ENCODE peak calls at places on chromosomes 16 and 17, in six cellular contexts. B is IMR-90, F is H1, N is trophoblast cell, Q is mesenchymal stem cell, I is neuronal stem cell. U is an unnamed sample.

GRCh38 chr17:45123930-45124796 is 8.2 kb downstream of the PLCD3 start:
- DNase-seq in Q (peak), F (no peak), B (peak), N (no peak), I (no peak), U (peak)

GRCh38 chr17:40532520-40533253 is 31.3 kb upstream of the TNS4 start:
- DNase-seq in B (peak), F (no peak), N (no peak), I (no peak), Q (no peak), U (no peak)

GRCh38 chr17:34246436-34246835 is 8.6 kb upstream of the CCL2 start:
- DNase-seq in F (no peak), B (no peak), N (peak), I (no peak), Q (no peak), U (no peak)

GRCh38 chr16:87353613-87354012 is 30.0 kb downstream of the FBXO31 start:
- DNase-seq in B (no peak), N (no peak), I (no peak), F (no peak), Q (no peak), U (no peak)

GRCh38 chr17:21239680-21240374 is 13.4 kb downstream of the NATD1 start:
- DNase-seq in B (peak), F (no peak), N (peak), I (no peak), Q (peak), U (peak)

GRCh38 chr17:69978056-69978646 is 96.9 kb upstream of the KCNJ16 start:
- DNase-seq in B (no peak), F (no peak), Q (no peak), N (peak), I (no peak), U (no peak)

GRCh38 chr16:78684040-78684611 is 584.7 kb downstream of the WWOX start:
- DNase-seq in I (no peak), N (peak), F (no peak), Q (peak), B (peak), U (no peak)

GRCh38 chr17:82294086-82294773 is 20.7 kb upstream of the CSNK1D start:
- DNase-seq in B (peak), Q (peak), I (no peak), F (no peak), N (no peak), U (no peak)

GRCh38 chr16:23527961-23528634 is 17.8 kb upstream of the GGA2 start:
- DNase-seq in F (no peak), I (no peak), N (no peak), Q (no peak), B (no peak), U (no peak)

GRCh38 chr16:11556214-11556819 is 30.4 kb downstream of the LITAF start:
- DNase-seq in F (no peak), N (no peak), B (no peak), I (no peak), Q (no peak), U (no peak)

GRCh38 chr17:48522031-48522593 is 8.7 kb downstream of the HOXB1 start:
- DNase-seq in N (no peak), Q (peak), F (no peak), B (peak), I (no peak), U (peak)

GRCh38 chr16:74309789-74310781 is 13.5 kb downstream of the PSMD7 start:
- DNase-seq in Q (peak), B (peak), I (peak), F (no peak), N (peak), U (no peak)

GRCh38 chr16:79316004-79316458 is 284.5 kb downstream of the MAF start:
- DNase-seq in I (no peak), B (no peak), F (no peak), N (no peak), Q (no peak), U (no peak)

GRCh38 chr16:58464916-58465731 is 34.8 kb upstream of the NDRG4 start:
- DNase-seq in Q (peak), B (no peak), I (peak), N (no peak), F (no peak), U (peak)

GRCh38 chr17:27348196-27348595 is 54.3 kb downstream of the WSB1 start:
- DNase-seq in Q (no peak), B (no peak), I (no peak), F (no peak), N (no peak), U (no peak)

GRCh38 chr16:19354371-19354770 is 63.3 kb upstream of the TMC5 start:
- DNase-seq in F (no peak), B (no peak), N (peak), I (no peak), Q (no peak), U (no peak)

GRCh38 chr17:47862621-47863440 is 11.9 kb upstream of the SP6 start:
- DNase-seq in Q (peak), B (peak), F (no peak), I (no peak), N (peak), U (no peak)

GRCh38 chr17:16374129-16374528 is 6.8 kb upstream of the UBB start:
- DNase-seq in B (peak), Q (peak), N (no peak), I (no peak), F (no peak), U (no peak)

GRCh38 chr17:39553326-39553945 is 54.3 kb downstream of the NEUROD2 start:
- DNase-seq in N (no peak), B (peak), F (no peak), Q (no peak), I (no peak), U (no peak)

GRCh38 chr17:4086041-4086483 is 56.8 kb downstream of the ZZEF1 start:
- DNase-seq in B (no peak), N (no peak), I (no peak), F (no peak), Q (no peak), U (no peak)

GRCh38 chr16:3112058-3112880 is at the start of gene ZNF205:
- DNase-seq in N (peak), Q (peak), B (peak), I (peak), F (no peak), U (peak)

GRCh38 chr17:78272181-78272913 is 40.9 kb downstream of the TMEM235 start:
- DNase-seq in I (no peak), Q (peak), N (peak), B (peak), F (no peak), U (peak)
- H2AK5ac ChIP-seq in I (peak), Q (no peak), N (no peak), B (no peak), F (no peak), U (no peak)

GRCh38 chr17:74922694-74923537 is at the start of gene USH1G:
- DNase-seq in Q (no peak), I (no peak), N (peak), F (no peak), B (no peak), U (peak)

GRCh38 chr17:74924250-74924948 is at the start of gene OTOP2:
- DNase-seq in B (no peak), I (no peak), Q (no peak), N (peak), F (no peak), U (no peak)

GRCh38 chr17:74923538-74924249 is 379 bp upstream of the OTOP2 start:
- DNase-seq in B (peak), Q (peak), F (no peak), I (peak), N (peak), U (peak)

GRCh38 chr17:74922172-74922571 is 883 bp downstream of the USH1G start:
- DNase-seq in I (no peak), N (no peak), Q (no peak), B (no peak), F (no peak), U (peak)

GRCh38 chr17:74925242-74925641 is 1.2 kb downstream of the OTOP2 start:
- DNase-seq in I (no peak), B (no peak), Q (no peak), N (no peak), F (no peak), U (peak)
- H4K91ac ChIP-seq in I (no peak), B (no peak), Q (no peak), N (no peak), F (no peak), U (no peak)

GRCh38 chr16:46748775-46749705 is 896 bp upstream of the MYLK3 start:
- DNase-seq in B (no peak), Q (peak), I (no peak), F (no peak), N (no peak), U (no peak)

GRCh38 chr16:46745594-46745993 is 2.5 kb downstream of the MYLK3 start:
- DNase-seq in Q (no peak), N (no peak), I (no peak), B (no peak), F (no peak), U (no peak)

GRCh38 chr16:46751381-46751780 is 3.2 kb upstream of the MYLK3 start:
- DNase-seq in F (no peak), B (no peak), N (no peak), I (no peak), Q (no peak), U (no peak)

GRCh38 chr16:46746821-46747776 is 1.0 kb downstream of the MYLK3 start:
- DNase-seq in F (no peak), N (no peak), I (no peak), B (no peak), Q (peak), U (peak)

GRCh38 chr16:46747777-46748651 is at the start of gene MYLK3:
- DNase-seq in N (peak), Q (peak), I (peak), B (no peak), F (peak), U (peak)
- H2AK5ac ChIP-seq in N (peak), Q (peak), I (peak), B (peak), F (peak), U (no peak)

GRCh38 chr17:80777274-80777673 is 214.4 kb upstream of the CHMP6 start:
- DNase-seq in B (no peak), F (no peak), I (no peak), N (peak), Q (no peak), U (peak)
- H4K91ac ChIP-seq in B (no peak), F (no peak), I (no peak), N (no peak), Q (no peak), U (no peak)

U was measured in H9.